ENCODE peak calls at places on chromosomes 3 and 15, in five cellular contexts. N is lung, Z is cardiac fibroblast, X is tibial nerve, R is IMR-90. U is an unnamed sample.

GRCh38 chr15:92819312-92820232 is 80.6 kb upstream of the CHD2 start:
- DNase-seq in Z (no peak), X (no peak), N (no peak), R (no peak), U (no peak)

GRCh38 chr15:64148581-64148980 is 3.0 kb upstream of the SNX22 start:
- DNase-seq in R (no peak), Z (no peak), N (no peak), X (no peak), U (no peak)

GRCh38 chr3:127137113-127137512 is 55.8 kb upstream of the PRR23E start:
- DNase-seq in N (no peak), X (no peak), R (no peak), Z (no peak), U (no peak)

GRCh38 chr3:21599890-21600289 is 151.1 kb downstream of the ZNF385D start:
- DNase-seq in R (no peak), N (no peak), X (no peak), Z (no peak), U (no peak)

GRCh38 chr3:195073866-195074860 is 196.8 kb downstream of the XXYLT1 start:
- DNase-seq in R (no peak), X (no peak), N (no peak), Z (no peak), U (no peak)

GRCh38 chr15:67838789-67839332 is 984 bp downstream of the RNU6-1 start:
- DNase-seq in N (peak; percentile 73), X (peak; percentile 31), R (no peak), Z (peak; percentile 54), U (no peak)

GRCh38 chr15:70100495-70101331 is 3.0 kb upstream of the TLE3 start:
- DNase-seq in N (peak; percentile 54), R (peak; percentile 39), Z (peak; percentile 90), X (no peak), U (peak; percentile 67)

GRCh38 chr15:60350121-60350520 is 47.7 kb downstream of the ANXA2 start:
- DNase-seq in R (no peak), Z (no peak), N (no peak), X (no peak), U (no peak)

GRCh38 chr15:68781209-68781608 is 39.5 kb downstream of the ANP32A start:
- DNase-seq in R (no peak), X (no peak), N (no peak), Z (no peak), U (no peak)

GRCh38 chr15:70046716-70047369 is 50.9 kb downstream of the TLE3 start:
- DNase-seq in X (no peak), N (no peak), R (no peak), Z (no peak), U (no peak)

GRCh38 chr15:96171842-96172241 is 158.7 kb upstream of the NR2F2 start:
- DNase-seq in N (no peak), R (peak; percentile 19), X (no peak), Z (no peak), U (no peak)

GRCh38 chr15:95866698-95867440 is 463.6 kb upstream of the NR2F2 start:
- DNase-seq in Z (peak; percentile 73), N (no peak), X (no peak), R (no peak), U (no peak)

GRCh38 chr15:34342737-34343575 is at the start of the genes NOP10 and NUTM1:
- DNase-seq in Z (peak; percentile 96), N (peak; percentile 94), R (peak; percentile 93), X (peak; percentile 85), U (peak; percentile 77)

GRCh38 chr15:80090879-80091503 is 31.5 kb downstream of the ZFAND6 start:
- DNase-seq in N (no peak), R (no peak), X (no peak), Z (no peak), U (no peak)

GRCh38 chr3:192726386-192726785 is 955 bp downstream of the FGF12 start:
- DNase-seq in R (no peak), N (no peak), X (no peak), Z (no peak), U (no peak)
- H3K4me3 ChIP-seq in R (no peak overlapping the region), N (no peak overlapping the region), X (no peak overlapping the region), Z (no peak overlapping the region), U (no peak overlapping the region)

GRCh38 chr3:170802164-170803151 is 67.5 kb downstream of the RPL22L1 start:
- DNase-seq in N (no peak), X (no peak), Z (peak; percentile 95), R (peak; percentile 99), U (peak; percentile 98)
- H3K4me3 ChIP-seq in N (no peak overlapping the region), X (no peak overlapping the region), Z (no peak overlapping the region), R (no peak overlapping the region), U (no peak overlapping the region)

GRCh38 chr15:77063249-77063648 is 7.7 kb downstream of the TSPAN3 start:
- DNase-seq in X (no peak), Z (no peak), N (no peak), R (no peak), U (no peak)

GRCh38 chr15:77059761-77060345 is 11.1 kb downstream of the TSPAN3 start:
- DNase-seq in R (peak; percentile 15), Z (peak; percentile 54), X (no peak), N (no peak), U (no peak)

GRCh38 chr15:77058468-77058867 is 12.4 kb downstream of the TSPAN3 start:
- DNase-seq in N (no peak), Z (no peak), R (no peak), X (no peak), U (no peak)

GRCh38 chr15:77057650-77058049 is 13.3 kb downstream of the TSPAN3 start:
- DNase-seq in R (no peak), X (no peak), Z (no peak), N (no peak), U (no peak)

GRCh38 chr15:77060560-77060959 is 10.3 kb downstream of the TSPAN3 start:
- DNase-seq in R (peak; percentile 64), N (no peak), Z (peak; percentile 63), X (no peak), U (peak; percentile 47)
- H3K4me3 ChIP-seq in R (no peak overlapping the region), N (no peak overlapping the region), Z (no peak overlapping the region), X (no peak overlapping the region), U (no peak overlapping the region)

GRCh38 chr3:150928234-150928633 is 23.0 kb upstream of the MINDY4B start:
- DNase-seq in R (no peak), Z (no peak), X (no peak), N (no peak), U (no peak)

GRCh38 chr3:150922611-150923010 is 17.4 kb upstream of the MINDY4B start:
- DNase-seq in N (no peak), R (no peak), Z (no peak), X (no peak), U (no peak)

GRCh38 chr3:150921207-150921606 is 16.0 kb upstream of the MINDY4B start:
- DNase-seq in N (no peak), X (no peak), Z (no peak), R (no peak), U (no peak)

GRCh38 chr3:150926328-150926727 is 21.1 kb upstream of the MINDY4B start:
- DNase-seq in N (no peak), Z (no peak), X (no peak), R (no peak), U (no peak)

GRCh38 chr3:150925751-150926201 is 20.5 kb upstream of the MINDY4B start:
- DNase-seq in R (peak; percentile 4), N (peak; percentile 38), Z (peak; percentile 33), X (no peak), U (no peak)
- H3K4me3 ChIP-seq in R (no peak overlapping the region), N (no peak overlapping the region), Z (no peak overlapping the region), X (no peak overlapping the region), U (peak overlapping the region; percentile 15)

GRCh38 chr3:93936549-93936948 is 37.1 kb downstream of the PROS1 start:
- DNase-seq in N (no peak), R (no peak), X (no peak), Z (no peak), U (no peak)
- H3K4me3 ChIP-seq in N (no peak overlapping the region), R (no peak overlapping the region), X (no peak overlapping the region), Z (no peak overlapping the region), U (no peak overlapping the region)

GRCh38 chr3:178950676-178951075 is 120.9 kb downstream of the ZMAT3 start:
- DNase-seq in R (no peak), N (no peak), X (no peak), Z (no peak), U (no peak)
- H3K4me3 ChIP-seq in R (no peak overlapping the region), N (no peak overlapping the region), X (no peak overlapping the region), Z (no peak overlapping the region), U (no peak overlapping the region)

GRCh38 chr3:1571736-1572135 is 478.9 kb downstream of the CNTN6 start:
- DNase-seq in Z (no peak), R (no peak), X (no peak), N (no peak), U (no peak)
- H3K4me3 ChIP-seq in Z (no peak overlapping the region), R (no peak overlapping the region), X (no peak overlapping the region), N (no peak overlapping the region), U (no peak overlapping the region)

GRCh38 chr3:144344925-144345548 is 373.4 kb downstream of the DIPK2A start:
- DNase-seq in Z (no peak), R (no peak), N (no peak), X (no peak), U (no peak)
- H3K4me3 ChIP-seq in Z (no peak overlapping the region), R (no peak overlapping the region), N (no peak overlapping the region), X (no peak overlapping the region), U (no peak overlapping the region)

GRCh38 chr15:89749951-89750559 is 994 bp downstream of the MESP1 start:
- DNase-seq in Z (no peak), X (no peak), R (no peak), N (no peak), U (no peak)

GRCh38 chr15:89753855-89754254 is 2.8 kb upstream of the MESP1 start:
- DNase-seq in R (no peak), Z (no peak), N (no peak), X (no peak), U (no peak)

GRCh38 chr15:89750560-89751542 is at the start of gene MESP1:
- DNase-seq in N (peak; percentile 92), X (peak; percentile 76), R (peak; percentile 87), Z (peak; percentile 93), U (peak; percentile 53)

GRCh38 chr15:89749526-89749925 is 1.5 kb downstream of the MESP1 start:
- DNase-seq in N (no peak), R (no peak), Z (no peak), X (no peak), U (no peak)

DNA sequence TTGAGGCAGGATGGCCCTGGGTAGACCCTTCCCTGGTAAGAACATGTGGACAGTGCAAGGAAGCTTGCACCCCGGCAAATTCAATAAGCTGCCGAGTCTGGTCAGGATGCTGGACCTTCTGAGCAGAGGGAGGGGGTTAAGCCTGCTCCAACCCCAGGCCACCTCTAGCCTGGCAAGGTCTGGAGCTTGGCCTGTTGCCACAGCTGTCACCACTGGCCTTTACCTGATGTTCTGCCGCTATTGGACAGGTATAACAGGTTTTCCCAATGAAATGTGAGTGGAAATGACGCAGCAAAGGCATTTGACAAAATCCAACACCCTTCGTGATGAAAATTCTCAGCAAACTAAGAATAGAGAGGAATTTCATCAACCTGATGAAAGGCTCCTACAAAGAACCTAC is 699 bp upstream of the MESP1 start:
- DNase-seq in N (peak; percentile 60), Z (no peak), X (no peak), R (no peak), U (no peak)
- H3K4me3 ChIP-seq in N (no peak overlapping the region), Z (no peak overlapping the region), X (no peak overlapping the region), R (no peak overlapping the region), U (no peak overlapping the region)

U was measured in skeletal muscle cell.